ENCODE peak calls at places on chromosomes 2 and 18, in four cellular contexts. One of them, this sample, is unnamed.

GRCh38 chr2:97735161-97735561 is 21.8 kb downstream of the ZAP70 start:
- DNase-seq in NCI-H1092 treated with DMSO at 0.1 percent for 48 hours: no peak
- DNase-seq in HEK293T: no peak
- DNase-seq in hippocampal formation: no peak
- DNase-seq in this sample: no peak

GRCh38 chr2:156867201-156867600 is 390.3 kb upstream of the GALNT5 start:
- DNase-seq in hippocampal formation: no peak
- DNase-seq in HEK293T: no peak
- DNase-seq in NCI-H1092 treated with DMSO at 0.1 percent for 48 hours: no peak
- DNase-seq in this sample: no peak

GRCh38 chr2:8872821-8873432 is 35.5 kb upstream of the KIDINS220 start:
- DNase-seq in NCI-H1092 treated with DMSO at 0.1 percent for 48 hours: peak; percentile 30
- DNase-seq in HEK293T: peak; percentile 32
- DNase-seq in hippocampal formation: no peak
- DNase-seq in this sample: peak; percentile 37

GRCh38 chr18:12361770-12362378 is 15.2 kb downstream of the AFG3L2 start:
- DNase-seq in NCI-H1092 treated with DMSO at 0.1 percent for 48 hours: no peak
- DNase-seq in hippocampal formation: no peak
- DNase-seq in HEK293T: no peak
- DNase-seq in this sample: no peak

GRCh38 chr18:73153271-73153670 is 285.5 kb upstream of the NETO1 start:
- DNase-seq in hippocampal formation: no peak
- DNase-seq in NCI-H1092 treated with DMSO at 0.1 percent for 48 hours: no peak
- DNase-seq in HEK293T: no peak
- DNase-seq in this sample: no peak

GRCh38 chr2:141399270-141399669 is 731.5 kb downstream of the LRP1B start:
- DNase-seq in NCI-H1092 treated with DMSO at 0.1 percent for 48 hours: no peak
- DNase-seq in HEK293T: peak; percentile 4
- DNase-seq in hippocampal formation: no peak
- DNase-seq in this sample: no peak

GRCh38 chr18:2883137-2883671 is 36.4 kb downstream of the EMILIN2 start:
- DNase-seq in hippocampal formation: no peak
- DNase-seq in NCI-H1092 treated with DMSO at 0.1 percent for 48 hours: no peak
- DNase-seq in HEK293T: no peak
- DNase-seq in this sample: no peak

GRCh38 chr2:105140237-105140568 is 101.3 kb upstream of the GPR45 start:
- DNase-seq in hippocampal formation: no peak
- DNase-seq in NCI-H1092 treated with DMSO at 0.1 percent for 48 hours: no peak
- DNase-seq in HEK293T: no peak
- DNase-seq in this sample: no peak

GRCh38 chr2:27737676-27738348 is 33.7 kb upstream of the MRPL33 start:
- DNase-seq in hippocampal formation: no peak
- DNase-seq in HEK293T: no peak
- DNase-seq in NCI-H1092 treated with DMSO at 0.1 percent for 48 hours: no peak
- DNase-seq in this sample: no peak

GRCh38 chr2:146587291-146587713 is 1257.5 kb upstream of the ACVR2A start:
- DNase-seq in HEK293T: no peak
- DNase-seq in NCI-H1092 treated with DMSO at 0.1 percent for 48 hours: no peak
- DNase-seq in hippocampal formation: no peak
- DNase-seq in this sample: no peak

GRCh38 chr2:106734165-106734564 is 151.8 kb downstream of the ST6GAL2 start:
- DNase-seq in HEK293T: no peak
- DNase-seq in NCI-H1092 treated with DMSO at 0.1 percent for 48 hours: no peak
- DNase-seq in hippocampal formation: no peak
- DNase-seq in this sample: no peak

GRCh38 chr2:70104231-70105111 is 17.2 kb downstream of the PCBP1 start:
- DNase-seq in NCI-H1092 treated with DMSO at 0.1 percent for 48 hours: no peak
- DNase-seq in HEK293T: peak; percentile 59
- DNase-seq in hippocampal formation: no peak
- DNase-seq in this sample: no peak

GRCh38 chr2:161631855-161632391 is 7.7 kb downstream of the SLC4A10 start:
- DNase-seq in HEK293T: no peak
- DNase-seq in NCI-H1092 treated with DMSO at 0.1 percent for 48 hours: no peak
- DNase-seq in hippocampal formation: no peak
- DNase-seq in this sample: no peak

GRCh38 chr2:127891806-127892205 is 6.0 kb upstream of the AMMECR1L start:
- DNase-seq in hippocampal formation: no peak
- DNase-seq in HEK293T: no peak
- DNase-seq in NCI-H1092 treated with DMSO at 0.1 percent for 48 hours: no peak
- DNase-seq in this sample: no peak

GRCh38 chr2:147365577-147365976 is 479.3 kb upstream of the ACVR2A start:
- DNase-seq in hippocampal formation: no peak
- DNase-seq in NCI-H1092 treated with DMSO at 0.1 percent for 48 hours: no peak
- DNase-seq in HEK293T: no peak
- DNase-seq in this sample: no peak

GRCh38 chr2:176146645-176147044 is 4.7 kb upstream of the HOXD4 start:
- DNase-seq in hippocampal formation: no peak
- DNase-seq in NCI-H1092 treated with DMSO at 0.1 percent for 48 hours: no peak
- DNase-seq in HEK293T: no peak
- DNase-seq in this sample: no peak

GRCh38 chr2:104857262-104858221 is 3.6 kb downstream of the POU3F3 start:
- DNase-seq in NCI-H1092 treated with DMSO at 0.1 percent for 48 hours: no peak
- DNase-seq in HEK293T: no peak
- DNase-seq in hippocampal formation: no peak
- DNase-seq in this sample: no peak

GRCh38 chr2:195486987-195487644 is 169.9 kb upstream of the SLC39A10 start:
- DNase-seq in hippocampal formation: no peak
- DNase-seq in HEK293T: no peak
- DNase-seq in NCI-H1092 treated with DMSO at 0.1 percent for 48 hours: no peak
- DNase-seq in this sample: no peak

GRCh38 chr2:122029945-122030344 is 274.5 kb downstream of the TSN start:
- DNase-seq in hippocampal formation: no peak
- DNase-seq in HEK293T: no peak
- DNase-seq in NCI-H1092 treated with DMSO at 0.1 percent for 48 hours: no peak
- DNase-seq in this sample: no peak

GRCh38 chr2:166665991-166666940 is 172.2 kb upstream of the SCN7A start:
- DNase-seq in HEK293T: no peak
- DNase-seq in NCI-H1092 treated with DMSO at 0.1 percent for 48 hours: no peak
- DNase-seq in hippocampal formation: no peak
- DNase-seq in this sample: no peak

GRCh38 chr2:98676742-98677141 is 54.2 kb downstream of the MGAT4A start:
- DNase-seq in hippocampal formation: no peak
- DNase-seq in HEK293T: no peak
- DNase-seq in NCI-H1092 treated with DMSO at 0.1 percent for 48 hours: no peak
- DNase-seq in this sample: no peak

GRCh38 chr18:60413944-60414547 is 41.5 kb upstream of the MC4R start:
- DNase-seq in hippocampal formation: no peak
- DNase-seq in NCI-H1092 treated with DMSO at 0.1 percent for 48 hours: peak; percentile 38
- DNase-seq in HEK293T: no peak
- DNase-seq in this sample: no peak

GRCh38 chr18:75230210-75231052 is 19.8 kb downstream of the TSHZ1 start:
- DNase-seq in HEK293T: no peak
- DNase-seq in NCI-H1092 treated with DMSO at 0.1 percent for 48 hours: no peak
- DNase-seq in hippocampal formation: no peak
- DNase-seq in this sample: no peak

GRCh38 chr2:141392517-141393213 is 738.2 kb downstream of the LRP1B start:
- DNase-seq in hippocampal formation: no peak
- DNase-seq in HEK293T: no peak
- DNase-seq in NCI-H1092 treated with DMSO at 0.1 percent for 48 hours: no peak
- DNase-seq in this sample: no peak

GRCh38 chr2:71798266-71799012 is 345.1 kb downstream of the DYSF start:
- DNase-seq in NCI-H1092 treated with DMSO at 0.1 percent for 48 hours: no peak
- DNase-seq in HEK293T: peak; percentile 66
- DNase-seq in hippocampal formation: no peak
- DNase-seq in this sample: no peak

GRCh38 chr2:39658371-39658770 is 7.3 kb upstream of the TMEM178A start:
- DNase-seq in hippocampal formation: no peak
- DNase-seq in NCI-H1092 treated with DMSO at 0.1 percent for 48 hours: no peak
- DNase-seq in HEK293T: no peak
- DNase-seq in this sample: no peak

GRCh38 chr2:68698567-68699377 is 35.8 kb upstream of the ARHGAP25 start:
- DNase-seq in NCI-H1092 treated with DMSO at 0.1 percent for 48 hours: peak; percentile 27
- DNase-seq in HEK293T: no peak
- DNase-seq in hippocampal formation: no peak
- DNase-seq in this sample: peak; percentile 86

GRCh38 chr18:31977270-31977872 is 34.4 kb upstream of the TRAPPC8 start:
- DNase-seq in NCI-H1092 treated with DMSO at 0.1 percent for 48 hours: peak; percentile 32
- DNase-seq in hippocampal formation: peak; percentile 20
- DNase-seq in HEK293T: peak; percentile 66
- DNase-seq in this sample: no peak

GRCh38 chr18:43524260-43524659 is 247.0 kb upstream of the SYT4 start:
- DNase-seq in HEK293T: no peak
- DNase-seq in hippocampal formation: no peak
- DNase-seq in NCI-H1092 treated with DMSO at 0.1 percent for 48 hours: no peak
- DNase-seq in this sample: no peak

GRCh38 chr2:223576873-223577272 is 25.3 kb downstream of the SCG2 start:
- DNase-seq in NCI-H1092 treated with DMSO at 0.1 percent for 48 hours: no peak
- DNase-seq in HEK293T: no peak
- DNase-seq in hippocampal formation: no peak
- DNase-seq in this sample: no peak

GRCh38 chr18:61797691-61798590 is 94.9 kb downstream of the RNF152 start:
- DNase-seq in HEK293T: no peak
- DNase-seq in hippocampal formation: no peak
- DNase-seq in NCI-H1092 treated with DMSO at 0.1 percent for 48 hours: peak; percentile 54
- DNase-seq in this sample: no peak

GRCh38 chr2:17476820-17477219 is 41.4 kb downstream of the RAD51AP2 start:
- DNase-seq in NCI-H1092 treated with DMSO at 0.1 percent for 48 hours: no peak
- DNase-seq in HEK293T: no peak
- DNase-seq in hippocampal formation: no peak
- DNase-seq in this sample: no peak

GRCh38 chr18:36127866-36128845 is 984 bp downstream of the SLC39A6 start:
- DNase-seq in HEK293T: peak; percentile 60
- DNase-seq in hippocampal formation: no peak
- DNase-seq in NCI-H1092 treated with DMSO at 0.1 percent for 48 hours: peak; percentile 75
- DNase-seq in this sample: no peak

GRCh38 chr2:190352668-190353536 is 9.5 kb downstream of the INPP1 start:
- DNase-seq in HEK293T: no peak
- DNase-seq in NCI-H1092 treated with DMSO at 0.1 percent for 48 hours: peak; percentile 50
- DNase-seq in hippocampal formation: peak; percentile 35
- DNase-seq in this sample: no peak

This sample was measured in NCI-H1105.